ENCODE peak calls at places on chromosomes 5 and 9, in seven cellular contexts. C is heart right ventricle; U is psoas muscle; R is stimulated activated CD4-positive, alpha-beta T cell treated with anti-CD3 and anti-CD28 coated beads, Interleukin-12 subunit alpha, Interleukin-12 subunit beta, amount 100 ng/mL, for 24 hours; G is RWPE2; T is activated naive CD4-positive, alpha-beta T cell treated with Interleukin-2 at 50 U/mL for 16 hours; N is fibroblast of pulmonary artery. I is an unnamed sample.

GRCh38 chr5:55675119-55675518 is 37.0 kb downstream of the SLC38A9 start:
- DNase-seq in C (no peak), G (no peak), U (no peak), N (no peak), T (no peak), R (no peak), I (no peak)

GRCh38 chr9:128992995-128993394 is 35.1 kb downstream of the SH3GLB2 start:
- DNase-seq in C (no peak), N (peak; percentile 24), U (no peak), R (no peak), G (no peak), T (no peak), I (no peak)

GRCh38 chr9:121763561-121764370 is 112.3 kb downstream of the DAB2IP start:
- DNase-seq in R (no peak), N (no peak), T (no peak), U (no peak), G (no peak), C (no peak), I (no peak)

GRCh38 chr5:176436641-176437040 is 11.5 kb upstream of the FAF2 start:
- DNase-seq in G (no peak), C (no peak), R (no peak), T (no peak), N (peak; percentile 34), U (no peak), I (peak; percentile 55)

GRCh38 chr9:1939926-1940368 is 75.2 kb upstream of the SMARCA2 start:
- DNase-seq in N (no peak), T (peak; percentile 37), R (peak; percentile 20), G (no peak), U (no peak), C (no peak), I (peak; percentile 16)

GRCh38 chr5:78889759-78890158 is 95.4 kb downstream of the ARSB start:
- DNase-seq in R (no peak), C (no peak), T (no peak), N (peak; percentile 27), G (no peak), U (no peak), I (no peak)

GRCh38 chr9:13718086-13718485 is 438.6 kb upstream of the MPDZ start:
- DNase-seq in G (no peak), R (no peak), U (no peak), T (no peak), N (peak; percentile 23), C (no peak), I (no peak)

GRCh38 chr5:93995126-93995621 is 253.8 kb upstream of the POU5F2 start:
- DNase-seq in G (no peak), T (no peak), U (no peak), C (no peak), R (no peak), N (no peak), I (no peak)

GRCh38 chr9:134319306-134320194 is 6.7 kb upstream of the RXRA start:
- DNase-seq in R (no peak), N (no peak), U (peak; percentile 7), T (no peak), G (peak; percentile 46), C (no peak), I (no peak)

GRCh38 chr9:35696520-35697215 is 6.9 kb upstream of the TPM2 start:
- DNase-seq in G (no peak), R (no peak), C (peak; percentile 47), U (peak; percentile 46), N (peak; percentile 63), T (peak; percentile 59), I (peak; percentile 77)

GRCh38 chr5:152119091-152119490 is 194.4 kb upstream of the GLRA1 start:
- DNase-seq in G (no peak), C (no peak), R (no peak), U (no peak), T (no peak), N (no peak), I (no peak)

GRCh38 chr5:151357792-151358191 is 10.4 kb upstream of the SLC36A2 start:
- DNase-seq in T (no peak), N (no peak), C (no peak), R (no peak), U (no peak), G (no peak), I (no peak)

GRCh38 chr9:133787749-133788015 is 49.5 kb upstream of the SARDH start:
- DNase-seq in T (no peak), C (no peak), N (no peak), G (no peak), R (no peak), U (no peak), I (peak; percentile 56)

GRCh38 chr5:4230531-4230904 is 634.9 kb downstream of the IRX1 start:
- DNase-seq in R (no peak), U (no peak), C (no peak), T (no peak), G (no peak), N (no peak), I (no peak)

GRCh38 chr9:134602547-134603362 is 38.8 kb upstream of the COL5A1 start:
- DNase-seq in R (no peak), C (peak; percentile 36), T (no peak), G (no peak), U (peak; percentile 78), N (peak; percentile 99), I (no peak)

GRCh38 chr5:65334077-65334476 is 147.6 kb downstream of the ADAMTS6 start:
- DNase-seq in C (no peak), G (no peak), R (no peak), U (no peak), T (no peak), N (no peak), I (no peak)

GRCh38 chr5:165495829-165496380 is 1990.5 kb downstream of the MAT2B start:
- DNase-seq in T (no peak), G (no peak), R (no peak), C (no peak), N (peak; percentile 1), U (no peak), I (peak; percentile 68)

GRCh38 chr5:166716856-166717492 is 1574.5 kb upstream of the WWC1 start:
- DNase-seq in U (no peak), C (no peak), R (no peak), N (no peak), G (no peak), T (no peak), I (no peak)

GRCh38 chr9:136744747-136745146 is 2.0 kb upstream of the LCN10 start:
- DNase-seq in T (no peak), U (peak; percentile 9), G (no peak), R (no peak), C (no peak), N (no peak), I (no peak)

GRCh38 chr5:167261309-167262100 is 1029.9 kb upstream of the WWC1 start:
- DNase-seq in N (peak; percentile 9), R (no peak), U (no peak), C (no peak), G (no peak), T (no peak), I (peak; percentile 8)

GRCh38 chr5:151739939-151740335 is 18.5 kb downstream of the ATOX1 start:
- DNase-seq in R (no peak), G (no peak), C (no peak), T (no peak), N (peak; percentile 87), U (no peak), I (no peak)